ENCODE peak calls at places on chromosomes 4 and X, in four cellular contexts. A is GM19239; Z is NCI-H1105 treated with DMSO at 0.1 percent for 48 hours; M is stimulated activated CD8-positive, alpha-beta memory T cell treated with anti-CD3 and anti-CD28 coated beads, Interleukin-7, amount 100 ng/mL, for 1 hour. O is an unnamed sample.
A peak's percentile ranks its signal among the peaks of the same experiment; 100 is the strongest.

GRCh38 chr4:40699648-40700047 is 50.1 kb upstream of the NSUN7 start:
- DNase-seq in A (no peak), M (no peak), Z (no peak), O (no peak)

GRCh38 chrX:43661521-43662240 is 5.6 kb downstream of the MAOA start:
- DNase-seq in M (no peak), Z (no peak), A (no peak), O (no peak)

GRCh38 chrX:66633541-66633940 is 5.3 kb downstream of the EDA2R start:
- DNase-seq in Z (no peak), A (no peak), M (no peak), O (no peak)

GRCh38 chrX:117538441-117539418 is 577.9 kb downstream of the KLHL13 start:
- DNase-seq in A (no peak), Z (peak; percentile 2), M (no peak), O (no peak)

GRCh38 chr4:126318376-126318775 is 1003.6 kb downstream of the FAT4 start:
- DNase-seq in A (no peak), Z (peak; percentile 9), M (no peak), O (no peak)

GRCh38 chr4:22322996-22323395 is 192.9 kb downstream of the ADGRA3 start:
- DNase-seq in Z (no peak), M (no peak), A (no peak), O (no peak)

GRCh38 chr4:79198886-79199591 is 126.8 kb downstream of the NAA11 start:
- DNase-seq in Z (peak; percentile 92), A (no peak), M (no peak), O (peak; percentile 93)

GRCh38 chrX:114717921-114718320 is 134.0 kb downstream of the HTR2C start:
- DNase-seq in A (no peak), M (no peak), Z (no peak), O (no peak)

GRCh38 chr4:8229341-8229975 is 30.4 kb downstream of the SH3TC1 start:
- DNase-seq in A (no peak), M (no peak), Z (no peak), O (no peak)

GRCh38 chr4:5955201-5955821 is 62.4 kb upstream of the CRMP1 start:
- DNase-seq in Z (no peak), A (no peak), M (no peak), O (no peak)

GRCh38 chrX:108511721-108512120 is 72.1 kb downstream of the COL4A5 start:
- DNase-seq in M (no peak), Z (no peak), A (no peak), O (no peak)